ENCODE peak calls at places on chromosomes 4 and X, in six cellular contexts. H, I, P, N, C and K are unnamed samples. For H3K4me1 and H3K9me3, the result is how much of the 10 kb centered on the place peaks cover.

GRCh38 chr4:107212565-107212964 is 176.5 kb upstream of the DKK2 start:
- DNase-seq in H (no peak), C (no peak), N (no peak), P (no peak), I (no peak), K (no peak)

GRCh38 chr4:41256740-41257256 is at the start of gene UCHL1:
- DNase-seq in I (peak), P (no peak), H (no peak), C (no peak), N (peak), K (peak)

GRCh38 chrX:153953342-153953830 is 8.9 kb upstream of the RENBP start:
- DNase-seq in I (peak), P (no peak), C (peak), N (no peak), H (peak), K (no peak)

GRCh38 chr4:101123231-101123630 is 224.1 kb downstream of the PPP3CA start:
- DNase-seq in N (no peak), H (peak), P (no peak), I (no peak), C (no peak), K (no peak)

GRCh38 chr4:183797445-183798248 is 107.5 kb upstream of the STOX2 start:
- DNase-seq in P (no peak), N (peak), I (no peak), C (peak), H (peak), K (no peak)

GRCh38 chr4:120709986-120710385 is 212.5 kb downstream of the PRDM5 start:
- DNase-seq in I (no peak), H (no peak), P (no peak), C (no peak), N (no peak), K (no peak)

GRCh38 chrX:106363214-106363613 is 195.1 kb downstream of the PWWP3B start:
- DNase-seq in I (no peak), C (no peak), P (no peak), H (no peak), N (no peak), K (no peak)

GRCh38 chr4:70893790-70894189 is 8.4 kb upstream of the MOB1B start:
- DNase-seq in N (no peak), H (no peak), I (no peak), P (no peak), C (no peak), K (no peak)

GRCh38 chrX:117713411-117713810 is 403.2 kb downstream of the KLHL13 start:
- DNase-seq in I (no peak), P (no peak), C (no peak), N (no peak), H (peak), K (no peak)

GRCh38 chr4:6912412-6912811 is 2.8 kb downstream of the TBC1D14 start:
- DNase-seq in N (no peak), P (no peak), H (no peak), C (no peak), I (no peak), K (no peak)
- H3K4me1 ChIP-seq in N (under half), P (half or more), H (under half), C (under half), I (under half), K (under half)

GRCh38 chr4:25345880-25346279 is 31.2 kb upstream of the ANAPC4 start:
- DNase-seq in H (no peak), N (no peak), I (no peak), C (no peak), P (no peak), K (no peak)

GRCh38 chr4:25350561-25350960 is 26.5 kb upstream of the ANAPC4 start:
- DNase-seq in P (no peak), H (no peak), C (no peak), N (no peak), I (no peak), K (no peak)

GRCh38 chr4:25347473-25347872 is 29.6 kb upstream of the ANAPC4 start:
- DNase-seq in H (no peak), I (no peak), P (no peak), C (no peak), N (no peak), K (no peak)

GRCh38 chr4:25346913-25347312 is 30.1 kb upstream of the ANAPC4 start:
- DNase-seq in C (no peak), N (no peak), H (no peak), P (no peak), I (no peak), K (no peak)

GRCh38 chr4:25347971-25348370 is 29.1 kb upstream of the ANAPC4 start:
- DNase-seq in C (no peak), P (no peak), N (no peak), H (no peak), I (no peak), K (no peak)
- H3K9me3 ChIP-seq in C (under half), P (under half), N (under half), H (under half), I (under half), K (under half)

GRCh38 chr4:72313121-72313520 is 255.9 kb downstream of the ADAMTS3 start:
- DNase-seq in I (no peak), N (no peak), P (no peak), C (no peak), H (no peak), K (no peak)

GRCh38 chr4:72318771-72319170 is 250.2 kb downstream of the ADAMTS3 start:
- DNase-seq in H (no peak), C (no peak), P (no peak), N (no peak), I (no peak), K (no peak)

GRCh38 chr4:72311291-72311690 is 257.7 kb downstream of the ADAMTS3 start:
- DNase-seq in N (no peak), C (no peak), P (no peak), I (no peak), H (no peak), K (no peak)

GRCh38 chr4:72312032-72312650 is 256.9 kb downstream of the ADAMTS3 start:
- DNase-seq in N (no peak), C (no peak), P (peak), H (peak), I (peak), K (peak)

DNA sequence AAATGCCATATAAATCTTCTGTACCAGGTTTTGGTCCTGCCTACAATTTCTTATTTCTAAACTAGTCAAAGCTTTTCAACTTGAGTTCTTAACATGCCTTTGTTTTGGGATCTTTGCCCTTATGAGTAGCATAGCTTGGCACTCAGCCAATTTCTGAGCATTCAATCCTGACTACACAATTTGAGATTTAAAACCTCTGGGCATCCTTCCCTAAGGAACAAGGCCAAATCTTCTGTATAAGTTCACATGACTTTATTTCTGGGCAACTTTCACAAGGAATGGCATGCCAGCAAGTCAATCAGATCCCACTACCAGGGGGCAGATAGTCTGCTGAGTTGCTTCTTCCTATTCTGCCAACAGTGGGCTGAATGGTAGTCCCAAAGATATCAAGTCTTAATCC is 254.2 kb downstream of the ADAMTS3 start:
- DNase-seq in H (peak), C (no peak), P (no peak), I (no peak), N (no peak), K (no peak)
- H3K4me1 ChIP-seq in H (under half), C (under half), P (under half), I (under half), N (under half), K (under half)

DNA sequence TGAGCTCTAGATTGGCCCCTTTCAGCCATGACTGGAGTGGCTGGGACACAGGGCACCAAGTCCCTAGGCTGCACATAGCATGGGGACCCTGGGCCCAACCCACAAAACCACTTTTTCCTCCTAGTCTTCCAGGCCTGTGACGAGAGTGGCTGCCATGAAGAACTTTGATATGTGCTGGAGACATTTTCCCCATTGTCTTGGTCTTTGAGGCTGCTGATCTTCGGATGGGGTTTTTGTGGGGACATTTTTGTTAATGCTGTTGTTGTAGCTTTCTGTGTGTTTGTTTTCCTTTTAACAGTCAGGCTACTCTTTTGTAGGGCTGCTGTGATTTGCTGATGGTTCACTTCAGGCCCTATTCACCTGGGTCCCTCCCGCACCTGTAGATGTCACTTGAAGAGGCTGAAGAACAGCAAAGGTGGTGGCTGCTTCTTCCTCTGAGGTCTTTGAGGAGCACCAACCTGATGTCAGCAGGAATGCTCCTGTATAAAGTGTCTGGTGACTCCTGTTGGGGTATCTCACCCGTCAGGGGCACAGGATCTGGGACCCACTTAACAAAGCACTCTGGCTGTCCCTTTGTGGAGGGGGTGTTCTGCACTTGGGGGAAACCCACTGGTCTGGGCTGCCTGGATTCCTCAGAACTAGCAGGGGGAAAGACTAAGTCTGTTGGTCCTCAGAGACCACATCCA is 49.6 kb upstream of the GRID2 start:
- DNase-seq in I (no peak), N (no peak), C (no peak), H (no peak), P (no peak), K (no peak)
- H3K9me3 ChIP-seq in I (under half), N (under half), C (under half), H (under half), P (under half), K (under half)

GRCh38 chr4:77153016-77153415 is 4.0 kb upstream of the CCNG2 start:
- DNase-seq in N (no peak), H (no peak), P (no peak), I (no peak), C (no peak), K (no peak)

GRCh38 chr4:77154761-77155499 is 2.1 kb upstream of the CCNG2 start:
- DNase-seq in I (no peak), H (no peak), C (no peak), P (no peak), N (no peak), K (no peak)

GRCh38 chr4:77151246-77151645 is 5.8 kb upstream of the CCNG2 start:
- DNase-seq in N (no peak), C (no peak), I (no peak), P (no peak), H (no peak), K (no peak)

GRCh38 chr4:77154074-77154473 is 2.9 kb upstream of the CCNG2 start:
- DNase-seq in P (no peak), I (no peak), C (no peak), H (no peak), N (no peak), K (no peak)

GRCh38 chr4:77152421-77152820 is 4.6 kb upstream of the CCNG2 start:
- DNase-seq in C (no peak), N (no peak), P (no peak), H (no peak), I (no peak), K (no peak)
- H3K4me1 ChIP-seq in C (under half), N (under half), P (under half), H (under half), I (under half), K (under half)

GRCh38 chr4:155094421-155094820 is 114.0 kb upstream of the NPY2R start:
- DNase-seq in C (no peak), N (no peak), I (no peak), H (no peak), P (no peak), K (no peak)

DNA sequence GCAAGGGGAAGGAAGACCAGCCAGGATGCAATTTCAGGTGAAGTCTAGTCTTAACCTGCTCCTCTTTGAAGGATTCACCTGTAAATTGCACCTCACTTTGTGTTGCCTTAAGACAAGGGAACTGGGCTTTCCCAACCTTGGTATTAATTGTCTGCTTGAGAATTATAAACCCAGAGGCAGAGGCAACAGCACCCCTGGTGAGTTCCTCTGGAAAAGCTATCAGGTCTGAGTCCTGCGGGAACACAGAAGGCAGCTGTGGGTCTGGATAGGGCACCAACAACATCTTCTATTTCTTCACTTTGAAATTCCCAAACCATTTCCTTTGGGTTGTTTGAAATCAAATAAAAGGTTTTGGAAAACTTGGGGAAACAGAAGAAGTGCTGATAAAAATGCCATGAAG is 109.2 kb upstream of the NPY2R start:
- DNase-seq in N (no peak), C (no peak), P (no peak), H (no peak), I (no peak), K (no peak)
- H3K9me3 ChIP-seq in N (under half), C (under half), P (under half), H (under half), I (under half), K (under half)

GRCh38 chr4:147586032-147586431 is 31.2 kb upstream of the TMEM184C start:
- DNase-seq in C (no peak), N (no peak), P (no peak), H (no peak), I (no peak), K (no peak)

GRCh38 chr4:147586637-147587036 is 30.6 kb upstream of the TMEM184C start:
- DNase-seq in P (no peak), N (no peak), H (no peak), I (no peak), C (no peak), K (no peak)

GRCh38 chr4:147581601-147582350 is 35.4 kb upstream of the TMEM184C start:
- DNase-seq in H (no peak), I (no peak), P (no peak), C (no peak), N (no peak), K (no peak)

GRCh38 chr4:147582386-147583077 is 34.7 kb upstream of the TMEM184C start:
- DNase-seq in P (no peak), H (no peak), C (no peak), N (no peak), I (no peak), K (no peak)

DNA sequence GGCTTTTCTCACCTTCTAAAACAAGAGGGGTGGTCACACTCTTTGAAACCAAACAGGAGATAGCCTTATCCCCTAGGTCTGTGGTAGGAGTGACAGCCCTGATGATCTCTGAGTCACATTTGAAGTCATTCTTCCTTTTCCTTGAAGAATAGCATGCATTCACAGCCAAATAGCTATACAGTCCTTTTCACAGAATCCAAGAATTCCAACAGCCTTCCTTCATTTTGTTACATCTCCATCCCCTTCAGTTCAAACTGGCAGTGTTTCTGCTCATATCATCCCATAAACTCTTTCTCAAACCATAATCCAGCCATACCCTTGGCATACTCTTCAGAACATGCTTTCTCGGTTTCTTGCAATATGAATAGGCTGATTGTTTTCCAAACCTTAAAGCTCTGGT is 33.3 kb upstream of the TMEM184C start:
- DNase-seq in P (no peak), C (no peak), H (no peak), I (no peak), N (no peak), K (no peak)
- H3K4me1 ChIP-seq in P (under half), C (under half), H (under half), I (under half), N (under half), K (under half)

DNA sequence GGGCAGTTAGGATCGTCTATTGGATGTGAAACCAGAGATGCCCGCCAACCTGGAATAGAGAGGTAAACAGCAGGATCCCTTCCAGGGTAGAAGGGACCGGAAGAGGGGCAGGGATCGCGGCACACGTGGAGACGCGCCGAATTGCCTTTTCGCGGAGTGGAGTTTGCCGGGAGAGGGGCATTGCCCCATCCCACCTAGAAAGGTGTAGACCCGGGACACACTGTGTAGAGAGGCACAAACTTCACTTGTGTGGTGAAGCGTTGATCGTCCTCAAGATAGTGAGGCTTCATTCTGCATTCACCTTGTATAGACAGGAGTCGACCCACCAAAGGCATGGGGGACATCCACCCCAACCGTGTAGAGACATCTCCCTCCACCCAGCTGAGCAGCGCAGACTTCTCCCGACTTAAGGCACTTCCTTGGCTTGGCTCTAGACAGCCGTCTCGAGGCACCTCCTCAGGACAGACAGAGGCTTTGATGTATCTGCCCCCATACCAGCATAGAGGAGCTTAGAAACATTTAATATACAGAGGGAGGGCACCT is 410 bp downstream of the GNL3L start:
- DNase-seq in C (no peak), N (no peak), I (no peak), P (no peak), H (no peak), K (no peak)
- H3K9me3 ChIP-seq in C (under half), N (under half), I (under half), P (under half), H (under half), K (under half)

GRCh38 chr4:140068247-140068646 is 85.7 kb downstream of the MAML3 start:
- DNase-seq in I (no peak), C (no peak), P (no peak), H (no peak), N (no peak), K (no peak)

GRCh38 chr4:140071043-140071442 is 82.9 kb downstream of the MAML3 start:
- DNase-seq in I (no peak), C (no peak), H (no peak), N (no peak), P (no peak), K (no peak)

GRCh38 chr4:140071806-140072205 is 82.2 kb downstream of the MAML3 start:
- DNase-seq in I (no peak), P (no peak), H (no peak), N (no peak), C (no peak), K (no peak)

GRCh38 chr4:140069068-140069467 is 84.9 kb downstream of the MAML3 start:
- DNase-seq in H (no peak), N (no peak), I (peak), P (no peak), C (peak), K (no peak)

DNA sequence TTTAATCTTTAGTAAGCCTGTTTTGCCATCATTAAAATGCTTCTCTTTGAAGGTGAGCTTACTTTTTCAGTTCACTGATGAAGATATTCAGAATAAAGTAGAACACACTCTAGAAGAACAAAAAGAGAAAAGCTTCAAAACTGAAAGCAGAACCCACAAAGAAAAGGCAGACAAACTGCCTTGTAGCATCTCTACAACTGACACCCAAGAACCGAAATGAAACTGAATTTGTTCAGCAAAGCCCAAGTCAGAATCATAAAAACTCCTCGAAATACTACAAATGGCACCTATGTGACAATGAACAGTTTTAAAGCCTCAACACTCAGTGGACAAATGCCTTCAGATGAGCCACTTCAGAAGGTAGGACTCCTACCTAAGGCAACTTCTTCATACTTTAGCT is 83.6 kb downstream of the MAML3 start:
- DNase-seq in I (no peak), C (no peak), N (no peak), H (no peak), P (no peak), K (no peak)
- H3K4me1 ChIP-seq in I (under half), C (under half), N (under half), H (under half), P (under half), K (under half)